ENCODE peak calls at places on chromosome 9, in eight cellular contexts. W, M, F, U, S, E, D and P are unnamed samples.

GRCh38 chr9:6686396-6686795 is 40.9 kb upstream of the GLDC start:
- DNase-seq in W (peak; percentile 24), M (no peak), F (no peak), U (no peak), S (no peak), E (no peak), D (no peak), P (no peak)

GRCh38 chr9:112169368-112169767 is 5.7 kb downstream of the SUSD1 start:
- DNase-seq in W (no peak), M (no peak), F (no peak), U (peak; percentile 27), S (no peak), E (no peak), D (no peak), P (no peak)

GRCh38 chr9:135969064-135969683 is 8.0 kb upstream of the UBAC1 start:
- DNase-seq in W (peak; percentile 53), M (no peak), F (no peak), U (peak; percentile 67), S (no peak), E (no peak), D (no peak), P (no peak)

GRCh38 chr9:99112750-99113417 is 8.0 kb downstream of the TGFBR1 start:
- DNase-seq in W (no peak), M (no peak), F (no peak), U (no peak), S (peak; percentile 39), E (no peak), D (no peak), P (no peak)

GRCh38 chr9:124621371-124622328 is 114.5 kb upstream of the NR5A1 start:
- DNase-seq in W (peak; percentile 84), M (no peak), F (no peak), U (no peak), S (no peak), E (no peak), D (no peak), P (no peak)

GRCh38 chr9:114112778-114113585 is 13.9 kb upstream of the KIF12 start:
- DNase-seq in W (peak; percentile 77), M (peak; percentile 89), F (peak; percentile 95), U (peak; percentile 90), S (no peak), E (peak; percentile 70), D (peak; percentile 89), P (peak; percentile 95)

GRCh38 chr9:86722706-86723075 is 224.6 kb downstream of the GAS1 start:
- DNase-seq in W (no peak), M (no peak), F (no peak), U (no peak), S (no peak), E (no peak), D (no peak), P (no peak)

GRCh38 chr9:36018129-36018528 is 18.6 kb upstream of the RECK start:
- DNase-seq in W (no peak), M (no peak), F (no peak), U (no peak), S (no peak), E (no peak), D (no peak), P (no peak)

GRCh38 chr9:130921923-130922662 is 17.0 kb downstream of the FIBCD1 start:
- DNase-seq in W (no peak), M (no peak), F (no peak), U (no peak), S (no peak), E (no peak), D (no peak), P (no peak)

GRCh38 chr9:132504452-132504851 is 78.0 kb upstream of the BARHL1 start:
- DNase-seq in W (no peak), M (no peak), F (no peak), U (no peak), S (no peak), E (no peak), D (no peak), P (no peak)

GRCh38 chr9:132020272-132020671 is 59.4 kb downstream of the MED27 start:
- DNase-seq in W (no peak), M (no peak), F (no peak), U (no peak), S (no peak), E (no peak), D (no peak), P (no peak)

GRCh38 chr9:121372563-121373400 is 2.7 kb upstream of the STOM start:
- DNase-seq in W (peak; percentile 25), M (no peak), F (no peak), U (no peak), S (no peak), E (no peak), D (no peak), P (no peak)

GRCh38 chr9:130172161-130172857 is at the start of gene NCS1:
- DNase-seq in W (peak; percentile 71), M (peak; percentile 79), F (peak; percentile 91), U (peak; percentile 89), S (no peak), E (peak; percentile 75), D (peak; percentile 77), P (peak; percentile 85)

GRCh38 chr9:111634860-111635259 is 3.7 kb downstream of the DNAJC25 start:
- DNase-seq in W (no peak), M (no peak), F (no peak), U (no peak), S (no peak), E (no peak), D (no peak), P (no peak)

GRCh38 chr9:26261503-26262330 is 583.5 kb upstream of the TUSC1 start:
- DNase-seq in W (peak; percentile 90), M (no peak), F (no peak), U (no peak), S (no peak), E (no peak), D (no peak), P (no peak)

GRCh38 chr9:137311971-137312851 is 10.1 kb upstream of the NRARP start:
- DNase-seq in W (no peak), M (peak; percentile 12), F (no peak), U (no peak), S (no peak), E (peak; percentile 45), D (no peak), P (peak; percentile 62)

GRCh38 chr9:92712767-92713166 is 42.8 kb upstream of the IPPK start:
- DNase-seq in W (no peak), M (no peak), F (no peak), U (no peak), S (no peak), E (no peak), D (no peak), P (no peak)

GRCh38 chr9:23380821-23381220 is 445.2 kb downstream of the ELAVL2 start:
- DNase-seq in W (no peak), M (no peak), F (no peak), U (no peak), S (no peak), E (no peak), D (no peak), P (no peak)

GRCh38 chr9:128593039-128593438 is 40.7 kb downstream of the SPTAN1 start:
- DNase-seq in W (no peak), M (no peak), F (no peak), U (no peak), S (no peak), E (no peak), D (no peak), P (no peak)

GRCh38 chr9:128600111-128600510 is 47.7 kb downstream of the SPTAN1 start:
- DNase-seq in W (no peak), M (no peak), F (no peak), U (no peak), S (no peak), E (no peak), D (no peak), P (no peak)

GRCh38 chr9:128593856-128594255 is 41.5 kb downstream of the SPTAN1 start:
- DNase-seq in W (no peak), M (no peak), F (no peak), U (no peak), S (no peak), E (no peak), D (no peak), P (no peak)

DNA sequence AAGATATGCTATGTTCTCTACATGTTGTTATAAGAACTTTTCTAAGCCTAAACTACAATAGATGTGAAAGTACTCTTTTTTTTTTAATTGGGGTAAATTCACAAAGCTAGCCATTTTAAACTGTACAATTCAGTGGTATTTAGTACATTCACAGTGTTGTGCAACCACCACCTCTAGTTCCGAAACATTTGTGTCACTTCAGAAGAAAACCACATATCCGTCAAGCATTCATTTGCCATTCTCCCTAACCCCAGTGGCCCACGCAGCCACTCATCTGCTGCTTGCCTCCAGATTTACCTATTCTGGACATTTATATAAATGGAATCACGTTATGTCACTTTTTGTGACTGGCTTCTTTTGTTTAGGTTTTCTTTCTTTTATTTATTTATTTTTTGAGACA is 43.1 kb downstream of the SPTAN1 start:
- DNase-seq in W (no peak), M (no peak), F (no peak), U (no peak), S (no peak), E (no peak), D (no peak), P (no peak)
- H3K36me3 ChIP-seq in W (peaks cover 34% of the 10 kb centered on the region), M (peaks cover 99% of the 10 kb centered on the region), F (peaks cover 96% of the 10 kb centered on the region), U (peaks cover 98% of the 10 kb centered on the region), S (peaks cover 93% of the 10 kb centered on the region), E (peaks cover 100% of the 10 kb centered on the region), D (peaks cover 100% of the 10 kb centered on the region), P (peaks cover 11% of the 10 kb centered on the region)

DNA sequence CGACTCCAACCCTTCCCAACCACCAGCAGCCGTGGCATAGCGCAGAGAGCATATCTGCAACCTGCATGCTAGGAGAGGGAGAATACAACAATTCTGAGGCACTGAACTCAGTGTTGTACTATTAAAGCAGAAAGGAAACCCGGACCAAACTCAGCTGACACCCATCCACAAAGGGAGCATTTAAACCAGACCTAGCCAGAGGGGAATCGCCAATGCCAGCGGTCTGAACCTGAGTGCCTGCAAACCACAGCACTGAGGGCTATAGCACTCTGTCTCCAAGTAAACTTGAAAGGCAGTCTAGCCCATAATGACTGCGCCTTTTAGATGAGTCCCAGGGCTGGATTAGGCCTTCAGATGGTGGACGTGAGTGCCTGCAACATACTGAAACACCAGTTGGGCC is 494.4 kb upstream of the PTPRD start:
- DNase-seq in W (no peak), M (no peak), F (no peak), U (no peak), S (no peak), E (no peak), D (no peak), P (no peak)
- H3K36me3 ChIP-seq in W (no peaks in the 10 kb centered on the region), M (no peaks in the 10 kb centered on the region), F (no peaks in the 10 kb centered on the region), U (no peaks in the 10 kb centered on the region), S (no peaks in the 10 kb centered on the region), E (no peaks in the 10 kb centered on the region), D (no peaks in the 10 kb centered on the region), P (no peaks in the 10 kb centered on the region)

GRCh38 chr9:95977366-95977765 is 101.9 kb downstream of the ERCC6L2 start:
- DNase-seq in W (no peak), M (no peak), F (no peak), U (no peak), S (no peak), E (no peak), D (no peak), P (no peak)
- H3K36me3 ChIP-seq in W (no peaks in the 10 kb centered on the region), M (peaks cover 40% of the 10 kb centered on the region), F (peaks cover 7% of the 10 kb centered on the region), U (no peaks in the 10 kb centered on the region), S (peaks cover 21% of the 10 kb centered on the region), E (peaks cover 18% of the 10 kb centered on the region), D (peaks cover 83% of the 10 kb centered on the region), P (no peaks in the 10 kb centered on the region)

DNA sequence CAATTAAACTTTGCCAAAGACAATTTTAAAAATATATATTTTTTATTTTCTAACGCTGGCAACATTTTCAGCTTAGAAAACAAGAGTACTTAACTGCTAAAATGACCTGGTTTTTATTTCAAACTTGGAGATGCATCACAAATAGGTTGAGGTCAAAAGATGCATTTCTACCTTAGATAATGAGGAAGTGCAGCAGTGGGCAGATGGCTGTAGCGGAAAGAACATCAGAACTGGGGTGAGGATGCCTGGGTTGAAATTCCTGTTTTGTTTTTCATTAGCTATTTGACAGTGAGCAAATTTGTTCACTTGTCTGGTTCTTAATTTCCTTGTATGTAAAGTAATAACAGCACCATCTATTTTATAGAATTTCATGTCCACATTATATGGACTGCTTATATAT is 524.8 kb upstream of the KLF4 start:
- DNase-seq in W (no peak), M (no peak), F (no peak), U (no peak), S (no peak), E (no peak), D (no peak), P (no peak)
- H3K36me3 ChIP-seq in W (no peaks in the 10 kb centered on the region), M (no peaks in the 10 kb centered on the region), F (no peaks in the 10 kb centered on the region), U (no peaks in the 10 kb centered on the region), S (no peaks in the 10 kb centered on the region), E (no peaks in the 10 kb centered on the region), D (no peaks in the 10 kb centered on the region), P (no peaks in the 10 kb centered on the region)